ENCODE peak calls at places on chromosomes 6 and 20, in ten cellular contexts. S is HCT116, T is choroid plexus epithelial cell, X is esophagus squamous epithelium, O is Peyer's patch, Y is spleen, D is cardiac muscle cell, B is cardiac fibroblast, F is GM12865, A is heart right ventricle. K is an unnamed sample.

GRCh38 chr6:17448165-17448564 is 54.8 kb downstream of the CAP2 start:
- DNase-seq in S (no peak), T (peak), X (no peak), O (no peak), Y (no peak), D (no peak), B (no peak), F (no peak), A (no peak), K (no peak)

GRCh38 chr6:156190270-156190669 is 586.9 kb upstream of the ARID1B start:
- DNase-seq in S (no peak), T (no peak), X (no peak), O (no peak), Y (peak), D (no peak), B (no peak), F (no peak), A (no peak), K (no peak)

GRCh38 chr20:23161244-23161875 is 75.2 kb upstream of the CD93 start:
- DNase-seq in S (no peak), T (peak), X (no peak), O (peak), Y (peak), D (peak), B (peak), F (peak), A (no peak), K (no peak)

GRCh38 chr6:139882234-139882633 is 507.8 kb upstream of the CITED2 start:
- DNase-seq in S (no peak), T (peak), X (no peak), O (no peak), Y (no peak), D (peak), B (peak), F (no peak), A (no peak), K (peak)

GRCh38 chr6:11975353-11975977 is 36.6 kb upstream of the HIVEP1 start:
- DNase-seq in S (no peak), T (no peak), X (peak), O (no peak), Y (peak), D (no peak), B (no peak), F (peak), A (peak), K (no peak)

GRCh38 chr6:57216235-57217101 is 5.6 kb downstream of the RAB23 start:
- DNase-seq in S (no peak), T (peak), X (no peak), O (no peak), Y (no peak), D (peak), B (peak), F (no peak), A (no peak), K (no peak)

GRCh38 chr20:58706150-58706892 is 13.7 kb downstream of the NPEPL1 start:
- DNase-seq in S (no peak), T (no peak), X (no peak), O (no peak), Y (peak), D (no peak), B (no peak), F (no peak), A (no peak), K (no peak)

GRCh38 chr6:35090734-35091133 is 50.4 kb downstream of the TCP11 start:
- DNase-seq in S (no peak), T (no peak), X (no peak), O (no peak), Y (peak), D (no peak), B (no peak), F (no peak), A (no peak), K (no peak)

GRCh38 chr6:44264154-44265002 is 973 bp downstream of the NFKBIE start:
- DNase-seq in S (no peak), T (no peak), X (peak), O (peak), Y (peak), D (no peak), B (peak), F (peak), A (no peak), K (no peak)

GRCh38 chr6:1604347-1604990 is 5.2 kb upstream of the FOXC1 start:
- DNase-seq in S (no peak), T (no peak), X (no peak), O (peak), Y (peak), D (peak), B (peak), F (peak), A (no peak), K (peak)

GRCh38 chr6:106476326-106477105 is 116.0 kb downstream of the CRYBG1 start:
- DNase-seq in S (no peak), T (peak), X (no peak), O (no peak), Y (no peak), D (peak), B (peak), F (no peak), A (no peak), K (peak)

GRCh38 chr6:3329491-3330051 is 70.8 kb downstream of the PSMG4 start:
- DNase-seq in S (no peak), T (no peak), X (no peak), O (no peak), Y (peak), D (no peak), B (no peak), F (no peak), A (no peak), K (no peak)
- H3K4me3 ChIP-seq in S (no peak), T (no peak), X (no peak), O (no peak), Y (no peak), D (no peak), B (no peak), F (no peak), A (no peak), K (no peak)

GRCh38 chr20:18276821-18277220 is 11.5 kb upstream of the ZNF133 start:
- DNase-seq in S (peak), T (peak), X (no peak), O (peak), Y (no peak), D (peak), B (peak), F (peak), A (peak), K (peak)
- TF ChIP-seq CTCF in S (peak), T (peak), X (peak), O (peak), Y (peak), D (peak), B (peak), F (peak), A (peak), K (peak)

GRCh38 chr20:44910690-44911262 is 916 bp downstream of the PABPC1L start:
- DNase-seq in S (no peak), T (peak), X (no peak), O (no peak), Y (no peak), D (no peak), B (no peak), F (no peak), A (no peak), K (no peak)
- H3K4me3 ChIP-seq in S (peak), T (peak), X (peak), O (peak), Y (peak), D (peak), B (peak), F (peak), A (peak), K (peak)

DNA sequence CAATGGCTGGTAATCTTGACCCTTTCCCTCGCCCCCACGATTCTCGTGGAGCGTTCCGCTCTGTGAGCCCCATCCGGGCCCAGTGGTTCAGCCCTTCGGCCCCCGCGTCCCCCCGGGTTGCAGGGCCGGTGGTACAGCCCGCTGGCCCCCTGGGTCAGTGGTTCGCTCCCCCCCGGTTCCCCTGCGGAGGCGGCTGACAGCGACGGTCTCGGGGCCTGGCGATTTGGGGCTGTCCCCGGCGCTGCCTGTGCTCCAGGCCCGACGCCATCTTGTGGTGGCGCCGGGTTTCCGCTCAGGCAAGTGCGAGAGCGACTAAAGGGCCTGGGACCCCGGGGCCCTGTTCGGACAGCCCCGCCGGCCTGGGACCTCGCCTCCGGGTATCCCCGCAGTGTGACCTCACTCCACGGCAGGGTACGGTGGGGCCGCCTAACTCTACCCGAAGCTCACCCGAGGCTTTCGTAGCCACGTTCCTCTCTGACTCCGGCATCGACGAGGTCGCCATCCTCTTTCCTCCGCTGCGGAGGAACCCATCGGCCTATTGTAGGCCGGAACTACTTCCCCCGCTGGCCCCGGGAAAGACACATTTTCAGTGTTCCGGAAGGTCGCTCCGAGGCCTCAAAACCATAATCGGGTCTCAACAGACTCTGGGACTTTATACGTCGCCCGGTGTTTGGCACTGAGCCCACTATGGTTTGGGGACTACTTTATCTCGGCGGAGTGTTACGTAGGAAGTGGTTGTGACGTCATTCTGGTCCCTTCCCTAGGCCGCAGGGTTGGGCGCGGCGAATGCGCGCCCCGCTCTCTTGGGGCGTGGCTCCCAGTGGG is at the start of gene ZNF335:
- DNase-seq in S (peak), T (peak), X (peak), O (peak), Y (peak), D (peak), B (peak), F (peak), A (peak), K (peak)
- TF ChIP-seq CTCF in S (no peak), T (peak), X (peak), O (peak), Y (peak), D (peak), B (peak), F (peak), A (peak), K (peak)

GRCh38 chr6:136787726-136788068 is 4.6 kb downstream of the MAP3K5 start:
- DNase-seq in S (no peak), T (no peak), X (no peak), O (no peak), Y (no peak), D (no peak), B (no peak), F (no peak), A (no peak), K (no peak)
- H3K4me3 ChIP-seq in S (no peak), T (peak), X (peak), O (no peak), Y (peak), D (no peak), B (no peak), F (peak), A (no peak), K (no peak)

GRCh38 chr6:13053080-13053479 is 275.3 kb downstream of the TBC1D7 start:
- DNase-seq in S (no peak), T (no peak), X (no peak), O (no peak), Y (no peak), D (peak), B (peak), F (no peak), A (no peak), K (no peak)

GRCh38 chr6:13048113-13048512 is 280.2 kb downstream of the TBC1D7 start:
- DNase-seq in S (no peak), T (no peak), X (no peak), O (no peak), Y (no peak), D (no peak), B (peak), F (no peak), A (no peak), K (no peak)

GRCh38 chr6:13046084-13046483 is 282.3 kb downstream of the TBC1D7 start:
- DNase-seq in S (no peak), T (no peak), X (no peak), O (no peak), Y (no peak), D (no peak), B (no peak), F (no peak), A (no peak), K (no peak)

GRCh38 chr6:13045676-13046075 is 282.7 kb downstream of the TBC1D7 start:
- DNase-seq in S (no peak), T (no peak), X (no peak), O (no peak), Y (no peak), D (no peak), B (no peak), F (no peak), A (no peak), K (no peak)

GRCh38 chr6:13049666-13050254 is 278.6 kb downstream of the TBC1D7 start:
- DNase-seq in S (no peak), T (no peak), X (no peak), O (no peak), Y (no peak), D (no peak), B (no peak), F (no peak), A (no peak), K (no peak)
- TF ChIP-seq CTCF in S (no peak), T (no peak), X (no peak), O (no peak), Y (no peak), D (no peak), B (no peak), F (no peak), A (peak), K (peak)

GRCh38 chr6:151550618-151551017 is 56.8 kb downstream of the CCDC170 start:
- DNase-seq in S (no peak), T (no peak), X (no peak), O (no peak), Y (no peak), D (no peak), B (no peak), F (no peak), A (no peak), K (no peak)

GRCh38 chr6:151549790-151550189 is 56.0 kb downstream of the CCDC170 start:
- DNase-seq in S (no peak), T (no peak), X (no peak), O (no peak), Y (no peak), D (no peak), B (no peak), F (no peak), A (no peak), K (no peak)

GRCh38 chr6:151551223-151551857 is 57.5 kb downstream of the CCDC170 start:
- DNase-seq in S (no peak), T (peak), X (no peak), O (no peak), Y (no peak), D (no peak), B (no peak), F (peak), A (no peak), K (no peak)

GRCh38 chr6:151546941-151547659 is 53.3 kb downstream of the CCDC170 start:
- DNase-seq in S (no peak), T (no peak), X (no peak), O (no peak), Y (no peak), D (no peak), B (no peak), F (no peak), A (no peak), K (no peak)

DNA sequence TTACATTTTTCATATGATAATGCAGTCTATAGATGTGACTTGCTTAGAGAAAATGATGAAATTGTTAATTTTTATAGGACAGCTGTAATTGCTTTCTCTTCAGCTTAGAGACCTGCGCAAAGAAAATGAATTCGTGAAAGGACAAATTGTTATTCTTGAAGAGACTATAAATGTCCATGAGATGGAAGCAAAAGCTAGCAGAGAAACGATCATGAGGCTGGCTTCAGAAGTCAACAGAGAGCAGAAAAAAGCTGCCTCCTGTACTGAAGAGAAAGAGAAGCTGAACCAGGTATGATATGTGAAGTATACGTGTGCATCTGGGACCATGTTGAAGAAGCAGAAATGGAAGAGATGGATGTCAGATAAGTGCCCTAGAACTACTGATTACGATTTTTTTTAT is 54.4 kb downstream of the CCDC170 start:
- DNase-seq in S (no peak), T (no peak), X (no peak), O (no peak), Y (no peak), D (no peak), B (no peak), F (no peak), A (no peak), K (no peak)
- H3K4me3 ChIP-seq in S (no peak), T (no peak), X (no peak), O (no peak), Y (no peak), D (no peak), B (no peak), F (no peak), A (no peak), K (no peak)

GRCh38 chr20:8523684-8524083 is 391.6 kb downstream of the PLCB1 start:
- DNase-seq in S (no peak), T (peak), X (no peak), O (no peak), Y (no peak), D (peak), B (peak), F (no peak), A (no peak), K (no peak)
- TF ChIP-seq CTCF in S (no peak), T (peak), X (no peak), O (no peak), Y (no peak), D (peak), B (no peak), F (no peak), A (peak), K (peak)

K was measured in fibroblast of pulmonary artery.